ENCODE peak calls at places on chromosomes 12 and 14, in seven cellular contexts. P is HCT116, I is transverse colon, S is K562, Q is testis, U is right lobe of liver, W is A549. G is an unnamed sample.
A peak's percentile ranks its signal among the peaks of the same experiment; 100 is the strongest.

GRCh38 chr12:24494401-24494800 is 454.5 kb downstream of the BCAT1 start:
- DNase-seq in P (no peak), I (no peak), S (no peak), Q (no peak), U (no peak), W (no peak), G (no peak)

GRCh38 chr12:110708917-110709316 is 20.0 kb upstream of the HVCN1 start:
- DNase-seq in P (no peak), I (no peak), S (no peak), Q (no peak), U (no peak), W (no peak), G (no peak)

GRCh38 chr12:59936546-59936945 is 340.7 kb downstream of the SLC16A7 start:
- DNase-seq in P (no peak), I (no peak), S (no peak), Q (no peak), U (no peak), W (no peak), G (no peak)

GRCh38 chr12:108786450-108786849 is 55.1 kb upstream of the CORO1C start:
- DNase-seq in P (no peak), I (no peak), S (no peak), Q (no peak), U (no peak), W (no peak), G (no peak)

GRCh38 chr12:108119126-108119973 is 9.7 kb upstream of the WSCD2 start:
- DNase-seq in P (no peak), I (no peak), S (peak; percentile 92), Q (no peak), U (peak; percentile 52), W (no peak), G (peak; percentile 98)

GRCh38 chr14:76924363-76925151 is 98.3 kb downstream of the LRRC74A start:
- DNase-seq in P (no peak), I (no peak), S (no peak), Q (peak; percentile 83), U (no peak), W (peak; percentile 71), G (no peak)

GRCh38 chr12:108801736-108802665 is 55.4 kb downstream of the SSH1 start:
- DNase-seq in P (no peak), I (peak; percentile 27), S (no peak), Q (no peak), U (no peak), W (no peak), G (no peak)

GRCh38 chr14:52313903-52314481 is at the start of gene PTGER2:
- DNase-seq in P (peak; percentile 57), I (peak; percentile 95), S (peak; percentile 76), Q (peak; percentile 94), U (peak; percentile 74), W (peak; percentile 63), G (peak; percentile 80)

GRCh38 chr14:51924600-51924999 is 64.2 kb downstream of the GNG2 start:
- DNase-seq in P (no peak), I (no peak), S (no peak), Q (no peak), U (no peak), W (no peak), G (no peak)

GRCh38 chr14:29576997-29577396 is 350.6 kb downstream of the PRKD1 start:
- DNase-seq in P (no peak), I (no peak), S (no peak), Q (no peak), U (no peak), W (no peak), G (no peak)

GRCh38 chr14:68374682-68375081 is 418.2 kb downstream of the ZFP36L1 start:
- DNase-seq in P (no peak), I (no peak), S (no peak), Q (no peak), U (no peak), W (no peak), G (no peak)

GRCh38 chr12:62190921-62191746 is 69.1 kb upstream of the USP15 start:
- DNase-seq in P (no peak), I (no peak), S (no peak), Q (peak; percentile 31), U (no peak), W (no peak), G (peak; percentile 63)

GRCh38 chr12:121769831-121770301 is 23.6 kb downstream of the RHOF start:
- DNase-seq in P (no peak), I (peak; percentile 44), S (peak; percentile 67), Q (no peak), U (peak; percentile 82), W (no peak), G (peak; percentile 73)
- TF ChIP-seq POLR2A in P (no peak), I (no peak), S (no peak), Q (no peak), U (no peak), W (no peak), G (peak; percentile 19)

DNA sequence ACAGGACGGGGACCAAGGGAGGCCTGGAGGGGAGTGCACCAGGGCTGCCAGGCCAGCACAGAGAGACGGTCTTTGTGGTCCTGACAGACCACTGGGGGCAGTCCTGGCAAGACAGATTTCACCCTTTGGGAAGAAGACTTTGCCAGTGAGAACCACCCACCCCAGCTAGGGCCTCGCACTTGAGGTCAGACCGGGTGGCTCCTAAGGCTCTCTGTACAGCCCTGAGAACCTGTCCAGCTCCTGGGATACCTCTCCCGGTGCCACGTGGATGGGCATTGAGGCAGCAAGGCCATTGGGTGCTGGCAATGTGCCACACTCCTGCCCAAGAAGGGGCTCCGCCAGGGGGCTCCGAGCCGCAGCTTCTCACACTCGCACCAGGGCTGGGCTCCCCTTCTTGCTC is 42.4 kb downstream of the DEGS2 start:
- DNase-seq in P (no peak), I (no peak), S (no peak), Q (no peak), U (no peak), W (no peak), G (no peak)
- TF ChIP-seq POLR2A in P (no peak), I (no peak), S (no peak), Q (no peak), U (no peak), W (no peak), G (no peak)

GRCh38 chr12:118375348-118375747 is 1.0 kb upstream of the SUDS3 start:
- DNase-seq in P (no peak), I (no peak), S (peak; percentile 35), Q (no peak), U (no peak), W (no peak), G (no peak)

GRCh38 chr12:118377891-118378470 is 1.6 kb downstream of the SUDS3 start:
- DNase-seq in P (peak; percentile 22), I (peak; percentile 72), S (peak; percentile 75), Q (peak; percentile 59), U (peak; percentile 64), W (peak; percentile 58), G (peak; percentile 70)

GRCh38 chr12:118377005-118377890 is 893 bp downstream of the SUDS3 start:
- DNase-seq in P (no peak), I (no peak), S (peak; percentile 23), Q (no peak), U (no peak), W (no peak), G (peak; percentile 65)

GRCh38 chr12:118374909-118375308 is 1.4 kb upstream of the SUDS3 start:
- DNase-seq in P (no peak), I (no peak), S (no peak), Q (no peak), U (no peak), W (no peak), G (no peak)

DNA sequence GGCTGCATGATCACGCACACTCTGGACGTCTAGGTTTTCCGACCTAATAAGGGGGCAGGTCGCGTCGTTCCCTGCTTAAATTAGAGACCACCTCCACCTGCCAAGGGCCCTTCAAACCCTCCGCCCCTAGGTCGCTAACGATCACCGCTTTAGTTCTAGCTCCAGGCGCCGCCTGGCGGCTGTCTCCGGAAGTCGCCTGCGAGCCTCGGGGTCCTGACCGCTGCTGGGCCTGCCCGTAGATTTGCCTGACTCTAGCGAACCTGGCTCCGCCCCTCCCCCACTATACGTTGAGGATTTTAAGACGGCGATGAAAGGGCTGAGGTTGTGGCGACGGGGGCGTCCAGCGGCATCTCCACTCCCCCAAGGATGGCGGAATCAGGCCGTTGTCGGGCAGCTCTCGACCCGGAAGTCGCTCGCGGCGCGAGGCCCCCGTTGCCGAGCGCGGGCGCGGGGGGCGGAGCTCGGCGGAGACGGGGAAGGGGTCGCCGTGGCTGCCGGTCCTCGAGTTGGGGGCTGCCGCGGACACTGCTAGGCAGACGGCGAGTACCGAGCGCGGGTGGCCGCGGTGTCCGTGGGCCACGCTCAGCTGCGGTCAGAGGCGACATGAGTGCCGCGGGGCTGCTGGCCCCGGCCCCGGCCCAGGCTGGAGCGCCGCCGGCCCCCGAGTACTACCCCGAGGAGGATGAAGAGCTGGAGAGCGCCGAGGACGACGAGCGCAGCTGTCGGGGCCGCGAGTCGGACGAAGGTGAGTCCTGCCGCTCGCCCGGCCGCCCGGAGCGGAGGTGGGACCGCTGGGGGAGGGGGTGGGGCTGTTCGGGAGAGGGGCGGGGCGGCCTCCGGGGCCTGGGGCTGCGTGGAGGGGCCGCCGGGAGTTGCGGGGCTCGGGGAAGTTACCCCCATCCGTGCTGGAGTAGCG is at the start of gene SUDS3:
- DNase-seq in P (peak; percentile 67), I (peak; percentile 96), S (peak; percentile 92), Q (peak; percentile 97), U (peak; percentile 93), W (peak; percentile 84), G (peak; percentile 95)
- TF ChIP-seq POLR2A in P (no peak), I (peak; percentile 46), S (peak; percentile 58), Q (no peak), U (peak; percentile 40), W (peak; percentile 49), G (peak; percentile 68)

GRCh38 chr14:24366375-24366663 is 1.7 kb upstream of the NFATC4 start:
- DNase-seq in P (no peak), I (no peak), S (no peak), Q (no peak), U (no peak), W (no peak), G (no peak)
- TF ChIP-seq POLR2A in P (no peak), I (no peak), S (no peak), Q (no peak), U (no peak), W (no peak), G (no peak)